ENCODE peak calls at places on chromosomes 6 and 20, in six cellular contexts. G is HepG2, X is A549, D is K562, P is SK-N-SH, U is H1. T is an unnamed sample.

GRCh38 chr6:159981591-159982245 is 12.8 kb downstream of the IGF2R start:
- DNase-seq in D (no peak), X (no peak), P (no peak), U (no peak), G (no peak), T (peak)

GRCh38 chr20:20606881-20607280 is 105.6 kb downstream of the RALGAPA2 start:
- DNase-seq in U (no peak), P (no peak), G (no peak), X (no peak), D (no peak), T (no peak)

GRCh38 chr6:87378947-87379346 is 28.8 kb upstream of the CFAP206 start:
- DNase-seq in D (no peak), G (no peak), P (no peak), X (no peak), U (no peak), T (no peak)

GRCh38 chr6:56787209-56787608 is 144.5 kb upstream of the DST start:
- DNase-seq in X (no peak), U (no peak), P (no peak), G (no peak), D (no peak), T (no peak)

GRCh38 chr6:2127484-2127911 is 117.9 kb downstream of the GMDS start:
- DNase-seq in P (no peak), U (no peak), G (no peak), X (no peak), D (no peak), T (peak)

GRCh38 chr6:21947751-21948386 is 349.0 kb downstream of the PRL start:
- DNase-seq in D (no peak), X (no peak), P (peak), U (no peak), G (no peak), T (no peak)

GRCh38 chr6:33961686-33962085 is 157.9 kb upstream of the MLN start:
- DNase-seq in G (no peak), P (no peak), X (no peak), U (no peak), D (no peak), T (no peak)

GRCh38 chr6:163180874-163181541 is 233.5 kb upstream of the QKI start:
- DNase-seq in U (peak), G (peak), P (no peak), D (peak), X (peak), T (no peak)

GRCh38 chr6:2810092-2810671 is 31.5 kb downstream of the SERPINB1 start:
- DNase-seq in P (no peak), U (no peak), D (no peak), X (no peak), G (no peak), T (no peak)

GRCh38 chr6:110878751-110879539 is 4.4 kb downstream of the AMD1 start:
- DNase-seq in D (no peak), U (no peak), X (peak), P (peak), G (no peak), T (no peak)

GRCh38 chr20:35947489-35947888 is 6.8 kb downstream of the SCAND1 start:
- DNase-seq in X (peak), P (peak), G (peak), U (peak), D (no peak), T (no peak)

GRCh38 chr20:10806539-10806938 is 132.7 kb upstream of the JAG1 start:
- DNase-seq in X (no peak), P (no peak), G (no peak), U (no peak), D (no peak), T (no peak)

GRCh38 chr6:142236686-142237085 is 65.1 kb upstream of the ADGRG6 start:
- DNase-seq in D (no peak), U (no peak), P (no peak), X (no peak), G (no peak), T (no peak)

GRCh38 chr6:104789770-104790190 is 69.9 kb downstream of the HACE1 start:
- DNase-seq in D (peak), G (peak), X (peak), P (no peak), U (no peak), T (no peak)

GRCh38 chr20:5168582-5169396 is 42.0 kb downstream of the CDS2 start:
- DNase-seq in P (no peak), D (no peak), G (no peak), U (no peak), X (no peak), T (no peak)

GRCh38 chr6:44542401-44543116 is 155.1 kb downstream of the CDC5L start:
- DNase-seq in P (no peak), U (peak), G (no peak), D (no peak), X (no peak), T (no peak)

GRCh38 chr20:25310921-25311728 is 63.2 kb downstream of the PYGB start:
- DNase-seq in G (peak), P (no peak), D (no peak), X (no peak), U (no peak), T (no peak)

GRCh38 chr6:311679-312220 is 19.5 kb downstream of the DUSP22 start:
- DNase-seq in G (no peak), D (no peak), U (no peak), X (no peak), P (no peak), T (no peak)

GRCh38 chr6:130033999-130034814 is 15.8 kb downstream of the L3MBTL3 start:
- DNase-seq in X (no peak), U (no peak), G (no peak), P (no peak), D (no peak), T (no peak)

GRCh38 chr6:44646355-44646754 is 258.8 kb downstream of the CDC5L start:
- DNase-seq in D (no peak), X (no peak), U (no peak), G (no peak), P (no peak), T (no peak)

DNA sequence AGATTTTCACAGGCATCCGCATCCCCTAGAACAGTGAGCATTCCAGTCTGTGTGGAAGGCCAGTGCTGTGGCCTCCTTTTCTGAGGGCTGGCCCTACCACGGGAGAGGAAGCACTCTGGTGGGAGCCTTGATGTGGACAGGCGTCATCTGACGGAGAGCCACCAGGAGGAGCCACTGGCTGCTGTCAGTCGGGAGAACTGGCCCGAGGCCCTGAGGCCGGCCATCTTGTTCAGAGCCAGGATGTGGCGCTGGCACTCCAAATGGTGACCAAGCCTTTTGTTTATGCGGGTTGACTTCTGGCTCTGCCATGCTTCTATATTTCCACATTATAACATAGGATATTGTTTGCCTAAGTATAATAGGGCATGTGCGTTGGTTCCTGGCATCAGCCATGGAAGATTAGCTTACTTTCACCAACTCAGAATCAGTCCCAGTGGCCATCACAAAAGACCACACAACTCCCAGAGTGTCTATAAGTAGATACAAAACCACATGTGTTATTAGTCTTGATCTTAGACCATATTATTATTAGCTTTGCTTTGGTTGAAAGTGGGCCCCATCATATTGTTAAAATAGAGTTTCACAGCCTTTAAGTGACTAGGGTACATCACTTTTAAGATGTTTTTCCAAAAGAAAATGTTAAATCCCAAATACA is 273.9 kb upstream of the TAB2 start:
- DNase-seq in X (peak), G (peak), P (peak), D (peak), U (peak), T (no peak)
- TF ChIP-seq CHD2 in X (no peak), G (no peak), P (no peak), D (no peak), U (no peak), T (no peak)

GRCh38 chr6:7919871-7920270 is 9.3 kb upstream of the TXNDC5 start:
- DNase-seq in G (peak), X (peak), D (peak), U (no peak), P (no peak), T (no peak)

GRCh38 chr6:7922596-7922995 is 12.0 kb upstream of the TXNDC5 start:
- DNase-seq in D (no peak), U (no peak), X (no peak), P (no peak), G (no peak), T (no peak)

GRCh38 chr6:7921071-7921470 is 10.5 kb upstream of the TXNDC5 start:
- DNase-seq in D (no peak), G (no peak), P (no peak), U (no peak), X (no peak), T (no peak)

GRCh38 chr6:7920425-7920824 is 9.8 kb upstream of the TXNDC5 start:
- DNase-seq in G (no peak), P (no peak), D (no peak), X (no peak), U (no peak), T (no peak)

GRCh38 chr6:7921582-7922199 is 11.1 kb upstream of the TXNDC5 start:
- DNase-seq in X (no peak), U (no peak), G (no peak), P (no peak), D (no peak), T (no peak)
- H3K4me3 ChIP-seq in X (no peak), U (no peak), G (no peak), P (no peak), D (no peak), T (no peak)

DNA sequence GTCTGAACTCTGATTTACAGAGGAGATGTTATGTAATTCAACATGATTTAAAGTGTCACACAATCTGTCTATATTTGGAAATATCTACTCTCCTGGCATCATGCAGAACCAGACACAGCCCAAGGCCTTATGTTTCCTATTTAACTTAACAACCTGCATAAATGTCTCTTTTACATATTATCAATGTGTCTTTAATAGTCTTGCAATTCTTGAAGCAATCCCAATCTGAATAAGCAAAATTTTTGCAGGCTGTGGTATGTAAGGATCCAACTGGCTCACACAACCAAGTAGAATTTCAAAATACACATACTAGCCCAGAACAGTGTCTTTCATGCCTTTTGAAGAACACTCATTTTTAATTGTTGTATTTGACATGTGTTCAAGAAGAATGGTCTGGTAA is 443.2 kb downstream of the MAFB start:
- DNase-seq in P (no peak), G (no peak), D (no peak), U (no peak), X (no peak), T (no peak)
- TF ChIP-seq CHD2 in P (no peak), G (no peak), D (no peak), U (no peak), X (no peak), T (no peak)

DNA sequence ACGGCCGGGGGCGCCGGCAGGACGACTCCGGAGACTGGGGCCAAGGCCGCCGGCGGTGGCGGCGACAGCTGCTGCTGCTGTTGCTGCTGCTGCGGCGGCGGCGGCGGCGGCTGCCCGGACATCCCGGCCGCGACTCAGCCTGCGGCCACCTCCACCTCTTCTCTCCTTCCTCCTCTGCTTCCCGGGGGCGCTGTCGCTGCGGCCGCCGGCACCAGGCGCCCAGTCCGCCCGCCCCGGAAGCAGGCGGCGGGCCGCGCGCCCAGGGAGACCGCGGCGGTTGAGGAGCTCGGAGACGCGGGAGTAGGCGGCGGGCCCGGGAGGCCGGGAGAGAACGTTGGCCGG is 280 bp downstream of the RANBP9 start:
- DNase-seq in D (no peak), X (no peak), U (no peak), P (no peak), G (no peak), T (no peak)
- H3K4me3 ChIP-seq in D (peak), X (peak), U (peak), P (peak), G (peak), T (peak)

GRCh38 chr6:4491501-4492260 is 284.5 kb upstream of the CDYL start:
- DNase-seq in X (no peak), U (no peak), P (no peak), G (no peak), D (no peak), T (no peak)
- TF ChIP-seq CHD2 in X (no peak), U (no peak), P (no peak), G (no peak), D (no peak), T (no peak)

DNA sequence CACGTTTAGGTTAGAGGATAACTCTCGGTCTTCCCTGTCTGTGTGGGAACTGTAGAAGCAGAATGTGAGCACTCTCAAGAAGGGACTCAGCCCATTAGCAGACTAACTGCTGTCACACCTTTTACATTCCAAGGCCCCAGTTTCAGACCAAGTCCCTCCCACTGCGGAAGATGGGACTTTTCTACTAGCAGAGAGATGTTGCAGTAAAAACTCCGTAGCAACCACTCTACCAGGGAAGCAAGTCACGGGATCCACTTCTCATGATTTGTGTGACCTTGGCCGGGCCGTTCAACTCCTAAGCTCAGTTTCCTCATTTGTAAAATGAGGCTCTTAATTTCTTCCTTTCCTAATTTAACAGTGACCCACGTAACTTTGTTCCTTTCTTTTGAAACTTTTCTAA is 77.1 kb upstream of the SLC4A11 start:
- DNase-seq in G (no peak), D (no peak), U (no peak), P (no peak), X (no peak), T (no peak)
- H3K4me3 ChIP-seq in G (no peak), D (no peak), U (no peak), P (no peak), X (no peak), T (no peak)

DNA sequence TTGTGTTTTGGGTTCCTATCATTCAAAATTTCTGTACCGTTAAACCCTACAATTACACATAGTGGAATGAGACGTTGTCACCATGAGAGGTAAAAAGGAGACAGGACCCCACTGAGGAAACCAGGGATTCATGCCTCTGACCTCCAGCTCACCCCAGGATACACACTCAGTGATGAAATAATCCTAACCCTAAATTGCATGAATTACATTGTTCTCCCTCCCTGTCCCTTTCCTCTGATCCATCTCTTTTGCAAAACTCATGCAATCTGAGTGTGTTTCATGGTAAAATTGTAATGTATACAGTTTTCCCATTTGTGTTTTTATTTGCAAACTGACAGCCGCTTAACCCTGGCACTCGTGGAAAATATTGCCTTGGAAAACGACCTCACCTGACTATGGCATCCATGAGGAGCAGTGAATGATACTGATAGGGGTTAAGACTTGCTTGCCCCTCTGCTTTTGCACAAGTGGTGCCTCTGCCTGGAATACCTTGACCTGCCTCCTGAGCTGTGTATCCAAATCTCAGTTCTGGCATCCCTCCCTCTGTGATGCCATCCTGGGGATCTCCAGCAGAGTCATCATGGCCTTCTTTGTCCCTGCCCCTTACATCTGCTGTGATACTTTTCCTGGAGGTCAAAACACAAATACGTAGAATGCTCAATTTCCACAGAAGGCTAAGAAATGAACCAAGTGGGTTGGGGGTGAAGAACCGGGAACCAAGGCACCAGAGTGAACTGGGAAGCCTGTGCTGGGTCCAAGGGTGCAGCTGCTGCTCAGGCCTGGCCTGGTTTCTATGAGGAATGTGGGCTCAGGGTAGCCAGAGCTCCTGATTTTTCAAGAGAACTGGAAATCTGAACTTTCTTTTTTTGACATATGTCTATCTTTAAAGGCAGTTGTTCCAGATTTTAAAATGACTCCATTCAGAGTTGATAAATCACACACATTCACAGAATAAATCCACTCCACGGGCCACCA is 211.6 kb upstream of the ZNF217 start:
- DNase-seq in D (no peak), P (no peak), X (peak), G (no peak), U (no peak), T (no peak)
- TF ChIP-seq CHD2 in D (no peak), P (no peak), X (no peak), G (no peak), U (no peak), T (no peak)

T was measured in GM12878.